ENCODE peak calls at places on chromosome 3, in four cellular contexts. C, O, T and M are unnamed samples.

GRCh38 chr3:182479766-182480336 is 313.5 kb upstream of the ATP11B start:
- DNase-seq in C (no peak), O (no peak), T (no peak), M (peak)

GRCh38 chr3:38574411-38575278 is 74.8 kb downstream of the SCN5A start:
- DNase-seq in C (peak), O (no peak), T (no peak), M (no peak)

GRCh38 chr3:48678056-48678455 is 7.7 kb downstream of the NCKIPSD start:
- DNase-seq in C (peak), O (no peak), T (no peak), M (no peak)

GRCh38 chr3:184630861-184631260 is 69.3 kb downstream of the EPHB3 start:
- DNase-seq in C (no peak), O (no peak), T (no peak), M (no peak)

GRCh38 chr3:21789730-21790129 is 38.7 kb upstream of the ZNF385D start:
- DNase-seq in C (no peak), O (no peak), T (no peak), M (no peak)

GRCh38 chr3:174162550-174162949 is 696.6 kb upstream of the NAALADL2 start:
- DNase-seq in C (no peak), O (no peak), T (no peak), M (no peak)

GRCh38 chr3:60707452-60708020 is 543.7 kb downstream of the FHIT start:
- DNase-seq in C (peak), O (no peak), T (no peak), M (no peak)

GRCh38 chr3:141412087-141412935 is 44.0 kb downstream of the ZBTB38 start:
- DNase-seq in C (peak), O (peak), T (no peak), M (peak)

GRCh38 chr3:155192957-155193746 is 100.3 kb downstream of the STRIT1 start:
- DNase-seq in C (no peak), O (no peak), T (no peak), M (no peak)

GRCh38 chr3:113885050-113885449 is 46.5 kb downstream of the GRAMD1C start:
- DNase-seq in C (no peak), O (no peak), T (no peak), M (no peak)

GRCh38 chr3:190326930-190327329 is 4.7 kb upstream of the CLDN1 start:
- DNase-seq in C (peak), O (no peak), T (no peak), M (peak)

GRCh38 chr3:131047582-131047981 is 20.9 kb downstream of the NEK11 start:
- DNase-seq in C (no peak), O (no peak), T (no peak), M (no peak)
- TF ChIP-seq CTCF in C (no peak), O (no peak), T (no peak), M (no peak)

GRCh38 chr3:103295974-103296570 is 861.3 kb downstream of the ZPLD1 start:
- DNase-seq in C (no peak), O (no peak), T (no peak), M (peak)
- TF ChIP-seq CTCF in C (no peak), O (no peak), T (no peak), M (peak)

GRCh38 chr3:197750396-197750831 is 731 bp downstream of the FYTTD1 start:
- DNase-seq in C (peak), O (peak), T (no peak), M (peak)

GRCh38 chr3:197748597-197749314 is 927 bp upstream of the FYTTD1 start:
- DNase-seq in C (peak), O (no peak), T (no peak), M (peak)

GRCh38 chr3:197749315-197749600 is 425 bp upstream of the FYTTD1 start:
- DNase-seq in C (peak), O (peak), T (no peak), M (peak)

GRCh38 chr3:197750863-197751737 is 1.4 kb downstream of the FYTTD1 start:
- DNase-seq in C (peak), O (peak), T (no peak), M (peak)

DNA sequence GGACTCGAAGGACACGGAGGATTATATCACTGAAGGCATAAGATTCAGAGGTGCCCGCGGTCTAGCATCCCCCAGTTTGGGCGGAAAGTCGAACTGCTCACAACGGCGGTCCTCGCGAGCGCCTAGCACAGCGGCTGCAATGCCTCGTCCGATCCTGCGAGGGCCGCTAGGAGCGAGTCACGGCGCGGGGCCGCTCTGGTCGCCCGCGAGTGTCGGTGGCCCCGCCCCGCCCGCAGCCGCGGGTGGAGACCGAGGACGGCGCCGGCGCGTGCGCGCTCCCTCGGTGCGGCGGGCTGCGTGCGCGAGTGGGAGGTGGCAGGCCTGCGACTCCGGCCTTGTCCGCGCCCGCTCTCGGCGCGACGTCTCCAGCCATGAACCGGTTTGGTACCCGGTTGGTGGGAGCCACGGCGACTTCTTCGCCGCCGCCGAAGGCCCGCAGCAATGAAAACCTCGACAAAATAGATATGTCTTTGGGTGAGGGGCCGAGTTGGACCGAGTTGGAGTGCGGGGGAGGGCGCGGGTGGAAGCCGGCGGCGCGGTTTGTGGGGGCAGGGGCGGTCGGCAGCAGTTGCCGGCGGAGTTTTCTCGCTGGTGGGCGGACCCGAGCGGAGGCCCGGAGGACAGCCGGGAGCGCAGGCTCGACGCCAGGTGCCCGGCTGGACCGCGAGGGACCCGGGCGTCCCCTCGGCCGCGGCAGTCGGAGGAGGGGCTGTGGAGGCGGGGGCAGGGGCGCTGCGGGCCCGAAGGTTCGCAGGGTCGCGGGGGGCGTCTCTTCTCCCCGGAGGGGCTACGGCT is at the start of gene FYTTD1:
- DNase-seq in C (peak), O (peak), T (peak), M (peak)
- TF ChIP-seq CTCF in C (peak), O (peak), T (peak), M (peak)

DNA sequence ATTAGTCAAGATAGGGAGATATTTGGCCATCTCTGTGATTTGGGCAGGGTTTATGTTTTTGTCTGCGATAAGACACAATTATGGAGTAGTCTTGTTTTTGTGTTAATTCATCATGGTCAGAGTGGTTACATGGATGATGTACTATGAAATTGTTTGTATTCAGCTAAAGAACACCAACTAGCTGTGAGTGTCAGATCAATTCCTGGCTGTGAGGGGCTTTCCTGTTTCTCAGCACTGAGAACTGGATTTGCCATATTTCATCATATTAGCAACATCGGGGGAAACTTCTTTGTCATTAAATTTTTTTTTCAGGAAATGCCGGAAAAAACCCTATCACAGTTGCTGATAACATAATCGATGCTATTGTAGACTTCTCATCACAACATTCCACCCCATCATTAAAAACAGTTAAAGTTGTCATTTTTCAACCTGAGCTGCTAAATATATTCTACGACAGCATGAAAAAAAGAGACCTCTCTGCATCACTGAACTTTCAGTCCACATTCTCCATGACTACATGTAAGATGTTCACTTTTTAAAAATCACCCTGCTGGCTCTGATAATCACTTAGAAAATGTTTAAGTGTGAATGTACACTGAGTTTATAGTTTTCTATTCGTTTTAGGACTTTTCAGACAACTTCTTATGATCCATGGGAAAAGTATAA is 49.2 kb downstream of the PARP15 start:
- DNase-seq in C (no peak), O (no peak), T (no peak), M (no peak)
- TF ChIP-seq CTCF in C (no peak), O (no peak), T (no peak), M (no peak)

GRCh38 chr3:56801597-56802410 is at the start of gene ARHGEF3:
- DNase-seq in C (peak), O (peak), T (peak), M (peak)
- TF ChIP-seq CTCF in C (peak), O (peak), T (no peak), M (peak)

GRCh38 chr3:194346035-194346434 is 5.1 kb downstream of the CPN2 start:
- DNase-seq in C (no peak), O (no peak), T (no peak), M (no peak)

GRCh38 chr3:194340757-194341400 is 10.2 kb downstream of the CPN2 start:
- DNase-seq in C (no peak), O (no peak), T (no peak), M (no peak)

GRCh38 chr3:194344012-194344411 is 7.1 kb downstream of the CPN2 start:
- DNase-seq in C (peak), O (peak), T (peak), M (peak)

GRCh38 chr3:194343561-194343893 is 7.6 kb downstream of the CPN2 start:
- DNase-seq in C (no peak), O (no peak), T (no peak), M (no peak)

GRCh38 chr3:194342861-194343560 is 8.1 kb downstream of the CPN2 start:
- DNase-seq in C (no peak), O (no peak), T (no peak), M (no peak)
- TF ChIP-seq CTCF in C (no peak), O (no peak), T (no peak), M (no peak)

GRCh38 chr3:73509812-73510211 is 114.9 kb downstream of the PDZRN3 start:
- DNase-seq in C (no peak), O (no peak), T (no peak), M (no peak)

GRCh38 chr3:73511555-73511954 is 113.2 kb downstream of the PDZRN3 start:
- DNase-seq in C (no peak), O (no peak), T (no peak), M (no peak)

GRCh38 chr3:73512095-73512494 is 112.6 kb downstream of the PDZRN3 start:
- DNase-seq in C (peak), O (no peak), T (no peak), M (peak)

GRCh38 chr3:73510298-73510697 is 114.4 kb downstream of the PDZRN3 start:
- DNase-seq in C (no peak), O (no peak), T (no peak), M (no peak)

DNA sequence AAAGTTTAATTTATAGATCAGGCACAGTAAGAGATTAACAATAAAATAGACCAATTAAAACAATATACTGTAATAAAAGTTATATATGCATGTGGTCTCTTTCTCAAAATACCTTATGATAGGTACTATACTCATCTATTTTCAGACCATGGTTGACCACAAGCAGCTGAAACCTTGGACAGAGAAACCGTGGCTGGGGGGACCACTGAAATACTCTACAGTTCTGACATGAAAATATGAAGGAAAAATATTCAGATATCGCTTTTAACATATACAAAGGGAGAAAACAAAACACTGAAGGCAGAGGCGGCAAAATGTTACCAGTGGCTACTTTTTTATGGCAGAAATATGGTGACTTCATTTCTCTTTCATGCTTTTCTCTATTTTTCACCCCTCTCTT is 114.0 kb downstream of the PDZRN3 start:
- DNase-seq in C (no peak), O (no peak), T (no peak), M (no peak)
- TF ChIP-seq CTCF in C (no peak), O (no peak), T (no peak), M (no peak)

GRCh38 chr3:53881691-53882593 is at the start of gene ACTR8:
- DNase-seq in C (peak), O (peak), T (peak), M (peak)
- TF ChIP-seq CTCF in C (no peak), O (no peak), T (peak), M (no peak)

GRCh38 chr3:97863775-97864174 is 42.0 kb downstream of the CRYBG3 start:
- DNase-seq in C (no peak), O (no peak), T (no peak), M (no peak)
- TF ChIP-seq CTCF in C (no peak), O (no peak), T (no peak), M (no peak)

DNA sequence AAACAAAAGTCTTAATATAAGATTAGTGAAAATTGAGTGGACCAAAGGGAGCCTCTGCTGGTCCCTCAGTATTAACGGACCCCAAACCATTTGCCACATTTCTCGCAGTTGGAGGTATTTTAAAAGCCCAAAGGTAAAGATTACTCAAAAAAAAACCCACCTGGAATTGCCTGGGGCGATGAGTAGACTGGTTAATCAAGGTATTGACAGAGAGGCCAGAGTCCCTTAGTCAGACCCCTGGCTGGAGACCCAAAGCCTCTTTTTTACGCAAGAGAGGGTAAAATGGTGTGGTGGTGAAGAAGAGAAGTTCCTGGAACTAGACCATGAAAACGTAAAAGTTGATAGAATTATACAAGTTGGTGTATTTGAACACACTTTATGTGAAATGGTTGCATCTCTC is 137.2 kb downstream of the IMPG2 start:
- DNase-seq in C (no peak), O (no peak), T (no peak), M (no peak)
- TF ChIP-seq CTCF in C (no peak), O (no peak), T (no peak), M (no peak)